ENCODE peak calls at places on chromosomes 2 and 18, in four cellular contexts. X is mesothelial cell of epicardium, S is upper lobe of right lung, R is OCI-LY7. Z is an unnamed sample.

GRCh38 chr2:44369392-44369791 is 7.6 kb downstream of the CAMKMT start:
- DNase-seq in X (no peak), S (no peak), R (no peak), Z (no peak)

GRCh38 chr2:23614701-23615100 is 229.7 kb downstream of the KLHL29 start:
- DNase-seq in X (no peak), S (peak; percentile 38), R (no peak), Z (no peak)

GRCh38 chr2:240949791-240950705 is 43.9 kb downstream of the CROCC2 start:
- DNase-seq in X (no peak), S (peak; percentile 35), R (no peak), Z (no peak)

GRCh38 chr2:8679827-8680731 is 1.8 kb upstream of the ID2 start:
- DNase-seq in X (no peak), S (peak; percentile 85), R (peak; percentile 38), Z (no peak)

GRCh38 chr2:184646177-184646576 is 47.8 kb downstream of the ZNF804A start:
- DNase-seq in X (no peak), S (no peak), R (peak; percentile 78), Z (no peak)

GRCh38 chr2:73107211-73107926 is 5.4 kb downstream of the RAB11FIP5 start:
- DNase-seq in X (no peak), S (no peak), R (no peak), Z (no peak)

GRCh38 chr18:13680612-13681011 is 45.7 kb downstream of the FAM210A start:
- DNase-seq in X (no peak), S (no peak), R (no peak), Z (no peak)

GRCh38 chr2:238790126-238790820 is 57.6 kb upstream of the TWIST2 start:
- DNase-seq in X (no peak), S (no peak), R (no peak), Z (no peak)

GRCh38 chr2:232458051-232458660 is 2.2 kb downstream of the ALPI start:
- DNase-seq in X (no peak), S (no peak), R (no peak), Z (no peak)

GRCh38 chr2:30862054-30862651 is 54.9 kb upstream of the CAPN13 start:
- DNase-seq in X (peak; percentile 48), S (no peak), R (peak; percentile 79), Z (no peak)
- TF ChIP-seq CTCF in X (peak; percentile 72), S (peak; percentile 67), R (peak; percentile 88), Z (no peak)

GRCh38 chr2:27582695-27583389 is at the start of gene ZNF512:
- DNase-seq in X (peak; percentile 84), S (peak; percentile 95), R (peak; percentile 98), Z (peak; percentile 81)
- TF ChIP-seq CTCF in X (peak; percentile 15), S (no peak), R (peak; percentile 41), Z (no peak)

GRCh38 chr2:226795281-226796011 is 4.2 kb downstream of the IRS1 start:
- DNase-seq in X (no peak), S (peak; percentile 67), R (no peak), Z (no peak)

GRCh38 chr2:226797989-226798421 is 1.6 kb downstream of the IRS1 start:
- DNase-seq in X (no peak), S (peak; percentile 62), R (no peak), Z (no peak)

GRCh38 chr2:226797289-226797988 is 2.2 kb downstream of the IRS1 start:
- DNase-seq in X (peak; percentile 23), S (peak; percentile 67), R (no peak), Z (no peak)

GRCh38 chr2:226796012-226796839 is 3.4 kb downstream of the IRS1 start:
- DNase-seq in X (no peak), S (no peak), R (no peak), Z (no peak)

DNA sequence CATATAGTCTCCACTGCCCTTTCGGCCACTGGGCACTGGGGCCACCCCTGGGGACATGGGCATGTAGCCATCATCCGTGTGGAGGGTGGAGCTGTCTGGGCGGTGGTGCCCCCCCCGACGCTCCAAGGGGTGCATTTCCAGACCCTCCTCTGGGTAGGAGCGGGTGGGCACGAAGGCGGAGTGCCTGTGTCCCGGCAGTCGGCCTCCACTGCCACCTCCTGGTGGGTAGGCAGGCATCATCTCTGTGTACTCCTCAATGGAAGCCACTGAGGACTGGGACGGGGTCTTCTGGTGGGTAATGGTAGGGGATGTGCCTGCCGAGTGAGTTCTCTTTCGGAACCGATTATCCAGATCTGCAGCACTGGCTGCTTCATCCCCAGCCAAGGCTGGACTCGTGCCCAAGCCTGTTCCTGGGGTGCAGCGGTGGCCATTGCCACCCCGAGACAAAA is 2.8 kb downstream of the IRS1 start:
- DNase-seq in X (no peak), S (peak; percentile 65), R (peak; percentile 38), Z (no peak)
- TF ChIP-seq CTCF in X (no peak), S (peak; percentile 53), R (peak; percentile 74), Z (no peak)

GRCh38 chr18:77059294-77059916 is 73.2 kb downstream of the MBP start:
- DNase-seq in X (no peak), S (no peak), R (peak; percentile 55), Z (no peak)
- TF ChIP-seq CTCF in X (peak; percentile 70), S (peak; percentile 59), R (peak; percentile 67), Z (peak; percentile 43)

GRCh38 chr2:182115258-182115657 is 129.6 kb downstream of the PPP1R1C start:
- DNase-seq in X (no peak), S (no peak), R (no peak), Z (no peak)

GRCh38 chr2:182113334-182113733 is 127.7 kb downstream of the PPP1R1C start:
- DNase-seq in X (no peak), S (no peak), R (no peak), Z (no peak)

GRCh38 chr2:182110326-182110725 is 124.7 kb downstream of the PPP1R1C start:
- DNase-seq in X (no peak), S (no peak), R (no peak), Z (no peak)
- TF ChIP-seq CTCF in X (no peak), S (no peak), R (no peak), Z (no peak)

Z was measured in activated B cell treated with CpG ODN at 0.5 μM for 24 hours.